ENCODE peak calls at places on chromosome 19, in four cellular contexts. One of them, this sample, is unnamed.

GRCh38 chr19:43636121-43636683 is 3.4 kb downstream of the CADM4 start:
- DNase-seq in stimulated activated CD4-positive, alpha-beta T cell treated with anti-CD3 and anti-CD28 coated beads, Interleukin-15, amount 100 ng/mL, for 1 hour: no peak
- DNase-seq in astrocyte: peak
- DNase-seq in ELF-1: no peak
- DNase-seq in this sample: peak

GRCh38 chr19:49116544-49116943 is 2.4 kb downstream of the LIN7B start:
- DNase-seq in astrocyte: no peak
- DNase-seq in stimulated activated CD4-positive, alpha-beta T cell treated with anti-CD3 and anti-CD28 coated beads, Interleukin-15, amount 100 ng/mL, for 1 hour: no peak
- DNase-seq in ELF-1: no peak
- DNase-seq in this sample: no peak

GRCh38 chr19:5250127-5250659 is 90.4 kb downstream of the PTPRS start:
- DNase-seq in ELF-1: no peak
- DNase-seq in stimulated activated CD4-positive, alpha-beta T cell treated with anti-CD3 and anti-CD28 coated beads, Interleukin-15, amount 100 ng/mL, for 1 hour: no peak
- DNase-seq in astrocyte: no peak
- DNase-seq in this sample: no peak

GRCh38 chr19:4206818-4207484 is 22.4 kb upstream of the EBI3 start:
- DNase-seq in ELF-1: peak
- DNase-seq in astrocyte: no peak
- DNase-seq in stimulated activated CD4-positive, alpha-beta T cell treated with anti-CD3 and anti-CD28 coated beads, Interleukin-15, amount 100 ng/mL, for 1 hour: no peak
- DNase-seq in this sample: no peak

GRCh38 chr19:47239152-47239551 is 8.2 kb upstream of the BBC3 start:
- DNase-seq in astrocyte: no peak
- DNase-seq in stimulated activated CD4-positive, alpha-beta T cell treated with anti-CD3 and anti-CD28 coated beads, Interleukin-15, amount 100 ng/mL, for 1 hour: no peak
- DNase-seq in ELF-1: no peak
- DNase-seq in this sample: no peak

GRCh38 chr19:39237200-39238184 is 7.3 kb downstream of the IFNL3 start:
- DNase-seq in astrocyte: no peak
- DNase-seq in ELF-1: peak
- DNase-seq in stimulated activated CD4-positive, alpha-beta T cell treated with anti-CD3 and anti-CD28 coated beads, Interleukin-15, amount 100 ng/mL, for 1 hour: peak
- DNase-seq in this sample: no peak

GRCh38 chr19:14497347-14497921 is 1.5 kb upstream of the GIPC1 start:
- DNase-seq in stimulated activated CD4-positive, alpha-beta T cell treated with anti-CD3 and anti-CD28 coated beads, Interleukin-15, amount 100 ng/mL, for 1 hour: no peak
- DNase-seq in ELF-1: no peak
- DNase-seq in astrocyte: no peak
- DNase-seq in this sample: no peak

GRCh38 chr19:5292843-5293606 is 47.6 kb downstream of the PTPRS start:
- DNase-seq in ELF-1: no peak
- DNase-seq in stimulated activated CD4-positive, alpha-beta T cell treated with anti-CD3 and anti-CD28 coated beads, Interleukin-15, amount 100 ng/mL, for 1 hour: peak
- DNase-seq in astrocyte: peak
- DNase-seq in this sample: peak

GRCh38 chr19:13985771-13986347 is 20.3 kb downstream of the RFX1 start:
- DNase-seq in astrocyte: no peak
- DNase-seq in stimulated activated CD4-positive, alpha-beta T cell treated with anti-CD3 and anti-CD28 coated beads, Interleukin-15, amount 100 ng/mL, for 1 hour: no peak
- DNase-seq in ELF-1: no peak
- DNase-seq in this sample: no peak

GRCh38 chr19:28920269-28921066 is 292.5 kb downstream of the UQCRFS1 start:
- DNase-seq in astrocyte: no peak
- DNase-seq in stimulated activated CD4-positive, alpha-beta T cell treated with anti-CD3 and anti-CD28 coated beads, Interleukin-15, amount 100 ng/mL, for 1 hour: no peak
- DNase-seq in ELF-1: peak
- DNase-seq in this sample: peak

GRCh38 chr19:2631213-2631821 is 71.2 kb downstream of the GNG7 start:
- DNase-seq in stimulated activated CD4-positive, alpha-beta T cell treated with anti-CD3 and anti-CD28 coated beads, Interleukin-15, amount 100 ng/mL, for 1 hour: no peak
- DNase-seq in ELF-1: no peak
- DNase-seq in astrocyte: no peak
- DNase-seq in this sample: no peak

This sample was measured in neural progenitor cell.